ENCODE peak calls at places on chromosomes 2 and 18, in eight cellular contexts. A is ovary, Z is stomach, I is HepG2, K is breast epithelium, C is tibial nerve, W is HCT116, R is A549. X is an unnamed sample.

GRCh38 chr2:165573534-165574461 is 104.3 kb downstream of the CSRNP3 start:
- DNase-seq in A (peak; percentile 75), Z (peak; percentile 38), I (peak; percentile 78), K (peak; percentile 33), C (peak; percentile 34), W (no peak), R (peak; percentile 29), X (no peak)

GRCh38 chr2:86368181-86368824 is 30.9 kb upstream of the REEP1 start:
- DNase-seq in A (peak; percentile 10), Z (peak; percentile 31), I (peak; percentile 43), K (no peak), C (no peak), W (peak; percentile 33), R (peak; percentile 35), X (no peak)

GRCh38 chr18:27717816-27718215 is 459.1 kb downstream of the CDH2 start:
- DNase-seq in A (no peak), Z (no peak), I (no peak), K (no peak), C (no peak), W (no peak), R (no peak), X (no peak)

GRCh38 chr2:142673836-142674235 is 203.6 kb upstream of the KYNU start:
- DNase-seq in A (no peak), Z (no peak), I (no peak), K (no peak), C (no peak), W (no peak), R (no peak), X (no peak)

GRCh38 chr2:181371195-181371594 is 86.0 kb upstream of the ITGA4 start:
- DNase-seq in A (no peak), Z (no peak), I (no peak), K (no peak), C (no peak), W (no peak), R (no peak), X (no peak)

GRCh38 chr2:240156026-240156390 is 15.6 kb upstream of the OTOS start:
- DNase-seq in A (no peak), Z (no peak), I (no peak), K (no peak), C (no peak), W (no peak), R (no peak), X (no peak)

GRCh38 chr2:55460562-55460961 is 40.9 kb upstream of the CCDC88A start:
- DNase-seq in A (no peak), Z (no peak), I (peak; percentile 27), K (no peak), C (no peak), W (no peak), R (no peak), X (no peak)

GRCh38 chr2:160720098-160720497 is 226.5 kb upstream of the RBMS1 start:
- DNase-seq in A (no peak), Z (no peak), I (no peak), K (no peak), C (no peak), W (no peak), R (no peak), X (no peak)

GRCh38 chr18:57015036-57015805 is 131.7 kb upstream of the BOD1L2 start:
- DNase-seq in A (no peak), Z (no peak), I (no peak), K (no peak), C (no peak), W (no peak), R (no peak), X (no peak)

GRCh38 chr18:40949138-40949949 is 1005.7 kb upstream of the PIK3C3 start:
- DNase-seq in A (no peak), Z (no peak), I (no peak), K (no peak), C (no peak), W (no peak), R (no peak), X (no peak)

GRCh38 chr2:40240067-40240466 is 211.8 kb downstream of the SLC8A1 start:
- DNase-seq in A (peak; percentile 58), Z (peak; percentile 39), I (no peak), K (no peak), C (peak; percentile 55), W (no peak), R (no peak), X (peak; percentile 29)

GRCh38 chr2:171522057-171522803 is at the start of gene CYBRD1:
- DNase-seq in A (peak; percentile 90), Z (peak; percentile 83), I (no peak), K (peak; percentile 76), C (peak; percentile 84), W (no peak), R (peak; percentile 78), X (peak; percentile 88)
- TF ChIP-seq POLR2A in A (peak; percentile 70), Z (no peak), I (no peak), K (peak; percentile 62), C (peak; percentile 89), W (no peak), R (peak; percentile 19), X (peak; percentile 14)

GRCh38 chr2:9631484-9631819 is 655 bp upstream of the YWHAQ start:
- DNase-seq in A (no peak), Z (no peak), I (no peak), K (no peak), C (no peak), W (no peak), R (no peak), X (no peak)

GRCh38 chr2:9631976-9632700 is 1.3 kb upstream of the YWHAQ start:
- DNase-seq in A (no peak), Z (no peak), I (no peak), K (no peak), C (no peak), W (no peak), R (no peak), X (no peak)

GRCh38 chr2:9629222-9630000 is 1.4 kb downstream of the YWHAQ start:
- DNase-seq in A (no peak), Z (no peak), I (no peak), K (no peak), C (no peak), W (no peak), R (peak; percentile 29), X (no peak)

GRCh38 chr2:9630750-9631483 is at the start of gene YWHAQ:
- DNase-seq in A (peak; percentile 99), Z (peak; percentile 98), I (peak; percentile 97), K (peak; percentile 98), C (peak; percentile 99), W (peak; percentile 97), R (peak; percentile 99), X (peak; percentile 100)

GRCh38 chr2:9630001-9630749 is 622 bp downstream of the YWHAQ start:
- DNase-seq in A (peak; percentile 69), Z (peak; percentile 76), I (peak; percentile 73), K (peak; percentile 56), C (peak; percentile 55), W (peak; percentile 19), R (peak; percentile 81), X (peak; percentile 58)
- TF ChIP-seq POLR2A in A (no peak), Z (no peak), I (peak; percentile 18), K (no peak), C (no peak), W (no peak), R (no peak), X (no peak)

GRCh38 chr2:237433920-237434319 is 20.0 kb upstream of the COL6A3 start:
- DNase-seq in A (no peak), Z (no peak), I (no peak), K (no peak), C (no peak), W (no peak), R (no peak), X (no peak)

GRCh38 chr2:237431372-237431771 is 17.4 kb upstream of the COL6A3 start:
- DNase-seq in A (no peak), Z (no peak), I (no peak), K (no peak), C (no peak), W (no peak), R (no peak), X (no peak)

GRCh38 chr2:237434916-237435315 is 21.0 kb upstream of the COL6A3 start:
- DNase-seq in A (no peak), Z (no peak), I (no peak), K (no peak), C (no peak), W (no peak), R (no peak), X (no peak)

GRCh38 chr2:237431856-237432255 is 17.9 kb upstream of the COL6A3 start:
- DNase-seq in A (no peak), Z (no peak), I (no peak), K (no peak), C (no peak), W (no peak), R (no peak), X (no peak)

GRCh38 chr2:237432484-237433092 is 18.6 kb upstream of the COL6A3 start:
- DNase-seq in A (no peak), Z (no peak), I (no peak), K (no peak), C (no peak), W (peak; percentile 15), R (peak; percentile 73), X (no peak)
- TF ChIP-seq POLR2A in A (no peak), Z (no peak), I (no peak), K (no peak), C (no peak), W (no peak), R (peak; percentile 23), X (no peak)

GRCh38 chr2:219596954-219597551 is 604 bp upstream of the STK11IP start:
- DNase-seq in A (no peak), Z (no peak), I (peak; percentile 61), K (no peak), C (peak; percentile 6), W (no peak), R (no peak), X (no peak)

GRCh38 chr2:219598308-219599078 is 836 bp downstream of the STK11IP start:
- DNase-seq in A (no peak), Z (no peak), I (no peak), K (no peak), C (no peak), W (no peak), R (no peak), X (no peak)

GRCh38 chr2:219595250-219595649 is 2.4 kb upstream of the STK11IP start:
- DNase-seq in A (peak; percentile 81), Z (no peak), I (peak; percentile 43), K (no peak), C (no peak), W (no peak), R (no peak), X (no peak)

GRCh38 chr2:219593154-219593553 is 4.5 kb upstream of the STK11IP start:
- DNase-seq in A (no peak), Z (no peak), I (no peak), K (no peak), C (no peak), W (no peak), R (no peak), X (no peak)

DNA sequence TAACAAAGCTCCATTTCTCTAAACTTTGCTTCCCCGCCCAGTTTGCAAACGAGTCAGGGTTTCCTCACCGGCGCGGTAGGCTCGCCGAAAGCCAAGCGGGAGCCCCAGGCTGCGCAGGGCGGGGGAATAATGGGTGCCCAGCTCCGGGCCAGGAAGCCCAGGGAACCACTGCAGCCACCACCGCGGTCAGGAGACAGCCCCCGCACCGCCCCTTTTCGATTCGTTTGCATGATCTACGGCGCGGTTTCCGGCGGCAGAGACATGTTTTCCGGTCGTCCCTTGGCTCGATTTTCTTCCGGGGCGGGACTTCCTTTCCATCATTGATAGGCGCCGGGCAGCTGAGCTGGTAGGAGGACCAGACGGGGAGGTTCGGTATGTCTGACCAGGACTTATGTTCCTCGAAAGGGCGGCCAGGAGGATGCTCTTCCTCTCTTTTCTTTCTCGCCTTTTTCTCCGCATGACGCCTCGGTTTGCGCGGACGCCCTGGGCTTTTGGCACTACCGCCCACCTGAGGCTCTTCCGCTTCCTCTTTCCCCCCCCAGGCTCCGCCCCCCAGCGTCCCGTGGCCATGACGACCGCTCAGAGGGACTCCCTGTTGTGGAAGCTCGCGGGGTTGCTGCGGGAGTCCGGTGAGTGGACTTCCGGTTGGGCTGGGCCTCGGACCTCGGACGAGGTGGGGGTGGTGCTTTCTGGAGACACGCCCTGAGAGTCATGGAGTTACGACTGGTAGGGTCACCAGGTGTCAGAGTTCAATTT is at the start of gene STK11IP:
- DNase-seq in A (peak; percentile 96), Z (peak; percentile 98), I (peak; percentile 99), K (peak; percentile 95), C (peak; percentile 99), W (peak; percentile 95), R (peak; percentile 98), X (peak; percentile 99)
- TF ChIP-seq POLR2A in A (peak; percentile 91), Z (no peak), I (peak; percentile 96), K (peak; percentile 49), C (peak; percentile 76), W (peak; percentile 76), R (peak; percentile 93), X (no peak)

X was measured in lower leg skin.